ENCODE peak calls at places on chromosomes 16 and 17, in six cellular contexts. N is SK-N-SH, Q is dorsolateral prefrontal cortex, Y is stomach, G is sigmoid colon, T is PC-9. F is an unnamed sample.

GRCh38 chr16:85473326-85473725 is 139.8 kb upstream of the GSE1 start:
- DNase-seq in N (no peak), Q (no peak), Y (no peak), G (no peak), T (no peak), F (no peak)

GRCh38 chr16:23398987-23399805 is 53.8 kb downstream of the COG7 start:
- DNase-seq in N (no peak), Q (peak), Y (no peak), G (peak), T (no peak), F (no peak)

GRCh38 chr16:1494129-1494640 is 1.0 kb downstream of the TELO2 start:
- DNase-seq in N (peak), Q (no peak), Y (peak), G (peak), T (peak), F (no peak)

GRCh38 chr17:81740395-81740961 is 28.4 kb downstream of the SLC25A10 start:
- DNase-seq in N (no peak), Q (no peak), Y (no peak), G (peak), T (no peak), F (no peak)

GRCh38 chr16:85913141-85913601 is 14.2 kb downstream of the IRF8 start:
- DNase-seq in N (no peak), Q (no peak), Y (no peak), G (no peak), T (no peak), F (no peak)

GRCh38 chr17:81422776-81423697 is 27.8 kb downstream of the BAHCC1 start:
- DNase-seq in N (peak), Q (no peak), Y (peak), G (peak), T (peak), F (peak)

GRCh38 chr17:77153487-77153886 is 12.7 kb downstream of the SEC14L1 start:
- DNase-seq in N (no peak), Q (no peak), Y (no peak), G (no peak), T (no peak), F (no peak)

GRCh38 chr17:38449364-38449763 is 21.1 kb downstream of the ARHGAP23 start:
- DNase-seq in N (no peak), Q (no peak), Y (no peak), G (no peak), T (peak), F (no peak)

GRCh38 chr16:16145286-16145685 is 78.0 kb downstream of the ABCC6 start:
- DNase-seq in N (no peak), Q (no peak), Y (no peak), G (no peak), T (no peak), F (no peak)

GRCh38 chr17:40450175-40450574 is 6.9 kb downstream of the IGFBP4 start:
- DNase-seq in N (no peak), Q (no peak), Y (peak), G (no peak), T (peak), F (peak)

GRCh38 chr17:10197721-10198508 is 491 bp downstream of the GAS7 start:
- DNase-seq in N (peak), Q (no peak), Y (no peak), G (no peak), T (no peak), F (no peak)

GRCh38 chr17:66964930-66965800 is 658 bp downstream of the CACNG4 start:
- DNase-seq in N (peak), Q (peak), Y (no peak), G (no peak), T (peak), F (peak)

GRCh38 chr16:57514891-57515600 is 21.3 kb downstream of the CCDC102A start:
- DNase-seq in N (peak), Q (no peak), Y (no peak), G (peak), T (no peak), F (no peak)

GRCh38 chr17:27259356-27259755 is 34.6 kb upstream of the WSB1 start:
- DNase-seq in N (no peak), Q (no peak), Y (no peak), G (no peak), T (no peak), F (no peak)

GRCh38 chr17:50199651-50200446 is 1.6 kb downstream of the COL1A1 start:
- DNase-seq in N (peak), Q (peak), Y (peak), G (peak), T (peak), F (peak)

GRCh38 chr16:81912395-81912794 is 98.9 kb downstream of the SDR42E1 start:
- DNase-seq in N (no peak), Q (no peak), Y (no peak), G (no peak), T (no peak), F (no peak)

GRCh38 chr17:80802626-80803450 is 188.8 kb upstream of the CHMP6 start:
- DNase-seq in N (no peak), Q (peak), Y (no peak), G (no peak), T (no peak), F (peak)

GRCh38 chr16:67773569-67774456 is 32.5 kb downstream of the RANBP10 start:
- DNase-seq in N (no peak), Q (no peak), Y (no peak), G (no peak), T (no peak), F (no peak)

GRCh38 chr17:6677158-6677831 is 25.7 kb downstream of the C17orf100 start:
- DNase-seq in N (no peak), Q (no peak), Y (peak), G (no peak), T (no peak), F (no peak)

GRCh38 chr17:58156839-58157803 is 8.9 kb downstream of the OR4D1 start:
- DNase-seq in N (peak), Q (peak), Y (no peak), G (no peak), T (no peak), F (no peak)

GRCh38 chr16:89187337-89188063 is 12.8 kb downstream of the SLC22A31 start:
- DNase-seq in N (no peak), Q (no peak), Y (no peak), G (no peak), T (peak), F (no peak)

GRCh38 chr17:79777166-79777843 is 643 bp upstream of the CBX2 start:
- DNase-seq in N (no peak), Q (no peak), Y (peak), G (peak), T (peak), F (peak)

GRCh38 chr17:38460716-38461650 is 32.7 kb downstream of the ARHGAP23 start:
- DNase-seq in N (no peak), Q (no peak), Y (no peak), G (no peak), T (no peak), F (no peak)

GRCh38 chr16:9371713-9372448 is 280.4 kb downstream of the HAPSTR1 start:
- DNase-seq in N (no peak), Q (no peak), Y (no peak), G (no peak), T (no peak), F (no peak)

GRCh38 chr17:60091109-60091508 is 12.4 kb upstream of the HEATR6 start:
- DNase-seq in N (no peak), Q (no peak), Y (no peak), G (no peak), T (no peak), F (no peak)

GRCh38 chr17:70767102-70767701 is 597.9 kb downstream of the KCNJ2 start:
- DNase-seq in N (peak), Q (no peak), Y (no peak), G (no peak), T (peak), F (no peak)
- TF ChIP-seq CTCF in N (peak), Q (peak), Y (no peak), G (peak), T (peak), F (peak)

DNA sequence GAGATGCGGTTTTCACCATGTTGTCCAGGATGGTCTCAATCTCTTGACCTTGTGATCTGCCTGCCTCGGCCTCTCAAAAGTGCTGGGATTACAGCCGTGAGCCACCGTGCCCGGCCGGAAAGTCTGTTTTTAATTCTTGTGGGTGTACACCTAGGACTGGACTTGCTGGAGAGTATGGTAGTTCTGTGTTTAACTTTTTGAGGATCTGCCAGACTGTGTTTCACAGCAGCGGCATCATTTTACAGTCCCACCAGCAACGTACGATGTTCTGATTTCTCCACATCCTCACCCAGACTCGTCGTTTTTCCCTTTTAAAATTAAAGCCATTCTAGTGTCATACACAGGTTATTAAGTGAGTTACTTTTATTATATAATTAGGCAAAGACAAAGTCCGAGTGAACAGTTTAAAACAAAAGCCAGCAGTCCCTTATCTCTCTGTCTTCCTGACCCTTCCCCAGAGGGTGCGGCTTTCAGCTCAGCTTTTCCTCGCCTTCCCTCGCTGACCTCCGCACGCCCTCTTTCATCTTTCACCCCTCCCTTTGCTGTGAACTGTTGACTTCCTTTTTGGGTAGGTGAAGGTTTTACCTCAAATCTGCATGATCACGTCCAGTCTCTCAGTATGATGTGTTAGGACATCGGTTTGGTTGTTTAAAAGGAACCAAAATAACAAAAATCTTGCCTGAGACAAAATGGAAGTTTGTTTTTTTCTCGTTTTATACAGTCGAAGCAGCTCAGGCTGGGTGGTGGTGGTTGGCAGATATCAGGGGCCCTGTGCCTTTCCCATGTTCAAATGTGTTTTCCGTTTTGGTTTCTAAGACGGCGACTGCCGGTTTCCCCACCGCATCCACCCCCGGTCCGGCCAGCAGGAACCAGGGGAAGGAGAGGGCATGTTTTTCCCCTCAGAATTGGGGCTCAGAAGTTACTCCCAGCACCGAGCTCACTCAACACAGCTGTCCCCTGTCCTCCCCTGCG is 18.0 kb downstream of the FAM234A start:
- DNase-seq in N (no peak), Q (no peak), Y (no peak), G (no peak), T (no peak), F (no peak)
- H3K4me3 ChIP-seq in N (no peak), Q (no peak), Y (peak), G (no peak), T (no peak), F (no peak)

GRCh38 chr17:61261001-61261587 is 138.5 kb upstream of the TBX2 start:
- DNase-seq in N (no peak), Q (no peak), Y (no peak), G (no peak), T (no peak), F (no peak)
- H3K27ac ChIP-seq in N (no peak), Q (no peak), Y (peak), G (peak), T (no peak), F (no peak)

GRCh38 chr16:79009911-79010310 is 590.6 kb downstream of the MAF start:
- DNase-seq in N (no peak), Q (no peak), Y (no peak), G (no peak), T (no peak), F (no peak)

GRCh38 chr16:79008869-79009179 is 591.7 kb downstream of the MAF start:
- DNase-seq in N (no peak), Q (no peak), Y (no peak), G (no peak), T (no peak), F (no peak)

GRCh38 chr16:79011282-79011681 is 589.3 kb downstream of the MAF start:
- DNase-seq in N (no peak), Q (no peak), Y (no peak), G (no peak), T (no peak), F (no peak)

GRCh38 chr16:79013930-79014329 is 586.6 kb downstream of the MAF start:
- DNase-seq in N (no peak), Q (no peak), Y (no peak), G (no peak), T (no peak), F (peak)

GRCh38 chr16:79013004-79013403 is 587.5 kb downstream of the MAF start:
- DNase-seq in N (no peak), Q (no peak), Y (no peak), G (no peak), T (no peak), F (no peak)
- TF ChIP-seq CTCF in N (no peak), Q (no peak), Y (no peak), G (no peak), T (no peak), F (no peak)

DNA sequence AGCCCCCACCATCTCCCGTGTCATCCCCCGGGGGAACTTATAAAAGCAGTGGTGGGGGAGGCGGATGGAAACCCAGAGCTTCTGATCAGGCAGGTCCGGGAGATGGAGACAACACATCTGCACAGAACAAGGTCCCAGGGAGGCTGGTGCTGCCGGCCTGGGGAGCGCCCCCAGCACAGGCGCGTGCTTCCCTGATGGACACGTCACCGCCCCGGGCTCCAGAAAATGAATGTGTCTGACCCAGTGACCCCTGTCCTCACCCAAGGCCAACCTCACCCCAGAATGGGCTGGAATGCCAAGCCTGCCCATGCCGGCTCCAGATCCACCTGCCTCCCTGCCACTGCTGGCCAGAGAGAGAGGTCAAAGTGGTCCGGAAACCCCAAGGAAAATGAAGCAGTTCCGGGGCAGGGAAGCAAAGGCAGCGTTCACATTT is 12.5 kb downstream of the SLC7A5 start:
- DNase-seq in N (peak), Q (no peak), Y (no peak), G (no peak), T (peak), F (no peak)
- H3K4me3 ChIP-seq in N (no peak), Q (peak), Y (no peak), G (no peak), T (no peak), F (no peak)

GRCh38 chr17:17983376-17983775 is 10.7 kb downstream of the DRC3 start:
- DNase-seq in N (no peak), Q (no peak), Y (peak), G (no peak), T (no peak), F (no peak)

GRCh38 chr17:17983776-17984175 is 11.1 kb downstream of the DRC3 start:
- DNase-seq in N (no peak), Q (no peak), Y (no peak), G (no peak), T (no peak), F (no peak)

GRCh38 chr17:17979778-17980177 is 7.1 kb downstream of the DRC3 start:
- DNase-seq in N (no peak), Q (no peak), Y (no peak), G (no peak), T (no peak), F (no peak)

GRCh38 chr17:17982796-17983195 is 10.1 kb downstream of the DRC3 start:
- DNase-seq in N (no peak), Q (no peak), Y (peak), G (no peak), T (no peak), F (no peak)

GRCh38 chr17:17981330-17981729 is 8.7 kb downstream of the DRC3 start:
- DNase-seq in N (no peak), Q (no peak), Y (no peak), G (no peak), T (no peak), F (no peak)
- H3K27ac ChIP-seq in N (no peak), Q (no peak), Y (no peak), G (no peak), T (no peak), F (no peak)

DNA sequence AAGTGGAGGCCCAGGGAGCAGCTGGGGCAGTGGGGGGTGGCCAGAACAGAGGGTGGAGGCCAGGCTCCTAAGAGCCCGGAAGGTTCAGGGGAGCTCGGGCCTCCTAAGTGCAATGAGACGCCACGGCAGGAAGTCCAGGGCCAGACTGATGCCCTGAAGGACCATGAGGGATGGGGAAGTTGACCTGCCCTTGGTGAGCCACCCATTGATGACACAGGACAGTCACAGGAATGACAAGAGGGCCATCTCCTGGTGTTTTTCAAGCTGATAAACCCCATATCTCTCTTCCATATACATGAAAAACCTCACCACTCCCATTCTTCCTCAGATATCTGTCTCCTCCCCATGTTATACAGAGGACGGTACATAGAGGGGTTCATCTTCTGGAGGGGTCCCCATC is 5.8 kb upstream of the MRPL58 start:
- DNase-seq in N (no peak), Q (no peak), Y (no peak), G (no peak), T (no peak), F (no peak)
- TF ChIP-seq CTCF in N (no peak), Q (no peak), Y (no peak), G (no peak), T (no peak), F (peak)

GRCh38 chr17:36195474-36196098 is 972 bp downstream of the CCL3L1 start:
- DNase-seq in N (no peak), Q (no peak), Y (no peak), G (no peak), T (no peak), F (no peak)
- H3K4me3 ChIP-seq in N (no peak), Q (no peak), Y (no peak), G (no peak), T (no peak), F (no peak)

GRCh38 chr17:73196500-73196899 is 3.6 kb downstream of the COG1 start:
- DNase-seq in N (no peak), Q (peak), Y (peak), G (peak), T (no peak), F (peak)

GRCh38 chr17:73192219-73192893 is 499 bp upstream of the COG1 start:
- DNase-seq in N (peak), Q (peak), Y (peak), G (peak), T (peak), F (peak)

GRCh38 chr17:73192894-73193701 is at the start of gene COG1:
- DNase-seq in N (peak), Q (peak), Y (peak), G (peak), T (peak), F (peak)

GRCh38 chr17:73197141-73197540 is 4.3 kb downstream of the COG1 start:
- DNase-seq in N (no peak), Q (no peak), Y (no peak), G (no peak), T (no peak), F (no peak)

DNA sequence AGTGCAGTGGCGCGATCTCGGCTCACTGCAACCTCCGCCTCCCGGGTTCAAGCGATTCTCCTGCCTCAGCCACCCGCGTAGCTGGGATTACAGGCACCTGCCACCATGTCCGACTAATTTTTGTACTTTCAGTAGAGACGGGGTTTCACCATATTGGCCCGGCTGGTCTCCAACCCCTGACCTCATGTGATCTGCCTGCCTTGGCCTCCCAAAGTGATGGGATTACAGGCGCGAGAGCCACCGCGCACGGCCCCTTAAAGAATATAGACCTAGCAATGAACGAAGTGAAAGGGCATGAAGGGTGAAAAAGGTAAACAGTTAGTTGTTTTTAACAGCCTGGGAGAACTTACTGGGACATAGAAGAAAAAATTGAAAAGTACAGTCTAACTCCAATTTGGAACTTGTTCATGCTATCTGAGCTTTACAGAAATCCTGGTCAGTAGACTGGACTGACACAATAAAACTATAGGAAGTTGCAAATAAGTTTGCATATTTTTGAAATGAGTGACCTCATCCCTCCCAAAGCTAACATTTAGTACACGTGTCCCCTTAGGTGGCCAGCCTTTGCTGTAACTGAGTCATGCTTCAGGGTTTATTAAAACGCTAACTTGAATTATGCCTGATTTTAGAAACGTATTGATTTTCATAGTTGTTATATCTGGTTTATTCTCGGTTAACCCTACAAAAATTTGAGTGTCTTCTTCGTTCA is 1.8 kb downstream of the COG1 start:
- DNase-seq in N (no peak), Q (no peak), Y (no peak), G (no peak), T (no peak), F (no peak)
- H3K27ac ChIP-seq in N (peak), Q (no peak), Y (no peak), G (no peak), T (no peak), F (no peak)

F was measured in body of pancreas.